ENCODE peak calls at places on chromosome 12, in five cellular contexts. O, K, H, P and S are unnamed samples. For H3K4me1 and H3K27me3, the result is how much of the 10 kb centered on the place peaks cover.

GRCh38 chr12:26032290-26032689 is 73.8 kb downstream of the RASSF8 start:
- DNase-seq in P (no peak), H (no peak), O (no peak), K (no peak), S (no peak)

GRCh38 chr12:67592228-67593011 is 56.1 kb upstream of the DYRK2 start:
- DNase-seq in P (no peak), H (peak), K (peak), O (no peak), S (peak)

GRCh38 chr12:84604541-84604940 is 308.1 kb downstream of the SLC6A15 start:
- DNase-seq in P (no peak), H (no peak), O (no peak), K (no peak), S (no peak)

GRCh38 chr12:67647251-67647546 is 1.3 kb upstream of the DYRK2 start:
- DNase-seq in H (no peak), K (no peak), P (no peak), O (no peak), S (no peak)

GRCh38 chr12:120085920-120086319 is 30.6 kb downstream of the RAB35 start:
- DNase-seq in P (no peak), O (no peak), H (no peak), K (no peak), S (no peak)

GRCh38 chr12:94227066-94227465 is 78.7 kb downstream of the PLXNC1 start:
- DNase-seq in K (no peak), H (no peak), O (no peak), P (no peak), S (no peak)

GRCh38 chr12:57323402-57323801 is 72.4 kb upstream of the STAC3 start:
- DNase-seq in H (no peak), P (no peak), O (no peak), K (no peak), S (no peak)

GRCh38 chr12:52660934-52661333 is 8.9 kb upstream of the KRT2 start:
- DNase-seq in H (no peak), O (no peak), P (no peak), K (no peak), S (no peak)

GRCh38 chr12:82121545-82121944 is 236.6 kb downstream of the CCDC59 start:
- DNase-seq in H (no peak), P (no peak), K (no peak), O (no peak), S (no peak)

GRCh38 chr12:22461786-22462185 is 82.6 kb downstream of the C2CD5 start:
- DNase-seq in K (no peak), H (no peak), P (no peak), O (no peak), S (no peak)

GRCh38 chr12:11949738-11950403 is 120.9 kb upstream of the BCL2L14 start:
- DNase-seq in H (peak), K (no peak), O (no peak), P (no peak), S (peak)

GRCh38 chr12:14367097-14367661 is 1.7 kb downstream of the ATF7IP start:
- DNase-seq in O (peak), P (no peak), K (peak), H (no peak), S (no peak)

GRCh38 chr12:46377678-46378077 is 5.1 kb upstream of the SLC38A2 start:
- DNase-seq in O (no peak), H (no peak), K (no peak), P (no peak), S (no peak)

GRCh38 chr12:52776913-52777395 is at the start of gene KRT76:
- DNase-seq in P (no peak), K (no peak), O (no peak), H (no peak), S (no peak)

GRCh38 chr12:18165422-18165871 is 75.5 kb upstream of the RERGL start:
- DNase-seq in O (no peak), H (no peak), K (peak), P (no peak), S (peak)

GRCh38 chr12:127293507-127294310 is 973.3 kb upstream of the TMEM132C start:
- DNase-seq in K (peak), O (peak), H (peak), P (no peak), S (peak)

GRCh38 chr12:91920276-91920675 is 225.4 kb downstream of the BTG1 start:
- DNase-seq in P (no peak), O (no peak), K (peak), H (no peak), S (no peak)

GRCh38 chr12:75599061-75599460 is 87.7 kb upstream of the KRR1 start:
- DNase-seq in K (no peak), P (no peak), H (no peak), O (no peak), S (no peak)

GRCh38 chr12:85036241-85036707 is at the start of the genes LRRIQ1 and TSPAN19:
- DNase-seq in P (peak), K (peak), H (peak), O (peak), S (peak)

GRCh38 chr12:41577995-41578394 is 389.9 kb downstream of the PDZRN4 start:
- DNase-seq in P (no peak), O (no peak), K (no peak), H (no peak), S (no peak)

GRCh38 chr12:109702126-109702841 is 11.3 kb upstream of the FAM222A start:
- DNase-seq in O (no peak), K (no peak), H (no peak), P (no peak), S (no peak)

GRCh38 chr12:62632521-62632920 is 165.9 kb downstream of the MON2 start:
- DNase-seq in H (peak), O (no peak), P (no peak), K (peak), S (no peak)

GRCh38 chr12:81078469-81079196 is 754 bp downstream of the ACSS3 start:
- DNase-seq in H (no peak), O (peak), K (peak), P (no peak), S (peak)

GRCh38 chr12:11593013-11593412 is 56.5 kb upstream of the ETV6 start:
- DNase-seq in P (no peak), H (no peak), O (no peak), K (no peak), S (no peak)

DNA sequence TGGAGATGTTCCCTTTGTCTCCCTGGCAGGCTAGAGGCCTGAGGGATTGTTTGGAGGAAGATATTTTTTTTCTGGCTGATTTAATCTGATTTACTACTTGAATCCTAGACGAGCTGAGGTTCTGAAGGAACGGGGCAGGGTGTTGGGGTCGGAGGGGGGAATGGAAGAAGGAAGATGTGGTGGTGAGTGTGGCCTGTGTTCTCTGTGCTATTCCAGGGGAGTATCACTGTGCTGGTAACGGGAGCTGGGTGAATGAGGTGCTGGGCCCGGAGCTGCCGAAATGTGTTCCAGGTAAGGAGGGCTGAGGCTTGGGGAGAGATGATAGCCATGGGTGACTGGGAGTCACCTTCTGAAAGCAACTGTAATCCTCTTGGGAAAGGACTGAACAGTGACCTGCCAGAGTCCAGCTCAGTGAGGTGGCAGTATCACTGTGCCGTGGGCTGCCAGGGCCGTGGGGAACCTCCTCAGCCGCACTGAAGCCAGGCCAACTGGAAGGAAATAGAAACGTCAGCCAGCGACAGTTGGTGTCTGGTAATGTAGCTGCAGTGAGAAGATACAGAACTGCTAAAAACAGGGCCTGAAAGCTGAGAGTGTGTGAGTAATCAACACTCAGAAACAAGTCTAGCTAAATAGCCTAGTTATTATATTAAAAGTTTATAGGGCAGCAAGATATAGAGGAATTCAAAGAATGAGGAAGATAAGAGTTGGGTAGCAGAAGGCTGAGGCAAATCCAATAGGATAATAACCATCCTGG is 7.9 kb downstream of the C1S start:
- DNase-seq in H (no peak), K (no peak), P (no peak), O (peak), S (no peak)
- H3K27ac ChIP-seq in H (no peak), K (no peak), P (no peak), O (no peak), S (no peak)

DNA sequence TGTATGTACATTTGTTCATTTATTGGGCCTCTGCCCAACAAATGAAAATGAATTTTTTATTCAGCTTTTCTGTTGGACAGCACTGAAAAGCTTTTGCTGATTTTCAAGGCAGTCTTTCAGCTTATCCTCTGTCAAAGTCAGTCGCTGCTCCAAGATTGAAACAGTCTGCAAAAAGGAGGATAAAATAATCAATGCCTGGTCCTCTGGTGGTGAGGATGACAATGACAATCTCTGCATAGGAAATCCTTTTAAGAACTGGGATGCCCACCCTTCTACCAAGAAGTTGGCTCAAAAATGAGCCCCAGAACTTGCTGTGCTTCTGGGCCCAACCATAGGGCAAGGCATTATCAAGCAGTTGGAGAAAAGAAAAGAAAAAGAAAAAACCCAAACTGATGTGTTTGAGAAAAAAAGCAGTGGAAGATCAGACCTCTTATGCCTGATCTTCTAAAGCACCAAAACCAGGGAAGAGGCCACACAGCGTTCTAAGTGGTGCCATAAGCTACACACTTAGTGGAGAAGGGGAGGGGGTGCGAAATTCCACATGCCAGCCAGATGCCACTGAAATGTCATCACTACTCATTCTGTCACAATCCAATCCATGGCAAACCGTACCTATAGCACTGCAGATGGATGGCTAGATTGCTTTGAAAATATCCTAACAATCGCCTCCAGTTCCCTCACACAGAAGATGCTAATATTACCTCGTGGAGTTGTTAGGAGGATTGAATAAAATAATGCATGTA is 69.0 kb upstream of the DUSP6 start:
- DNase-seq in H (no peak), K (no peak), P (no peak), O (peak), S (no peak)
- H3K4me1 ChIP-seq in H (under half), K (under half), P (under half), O (under half), S (under half)

GRCh38 chr12:118064608-118065007 is 3.6 kb upstream of the WSB2 start:
- DNase-seq in P (no peak), K (no peak), H (no peak), O (no peak), S (peak)
- H3K27me3 ChIP-seq in P (under half), K (under half), H (under half), O (under half), S (under half)

GRCh38 chr12:124497039-124497438 is 70.4 kb downstream of the NCOR2 start:
- DNase-seq in O (no peak), P (no peak), K (peak), H (no peak), S (no peak)

GRCh38 chr12:124499873-124500231 is 67.6 kb downstream of the NCOR2 start:
- DNase-seq in K (no peak), O (no peak), H (no peak), P (no peak), S (no peak)

GRCh38 chr12:124497658-124498057 is 69.8 kb downstream of the NCOR2 start:
- DNase-seq in O (peak), K (peak), H (no peak), P (no peak), S (peak)

GRCh38 chr12:124498870-124499753 is 68.3 kb downstream of the NCOR2 start:
- DNase-seq in O (no peak), H (no peak), K (peak), P (no peak), S (no peak)

DNA sequence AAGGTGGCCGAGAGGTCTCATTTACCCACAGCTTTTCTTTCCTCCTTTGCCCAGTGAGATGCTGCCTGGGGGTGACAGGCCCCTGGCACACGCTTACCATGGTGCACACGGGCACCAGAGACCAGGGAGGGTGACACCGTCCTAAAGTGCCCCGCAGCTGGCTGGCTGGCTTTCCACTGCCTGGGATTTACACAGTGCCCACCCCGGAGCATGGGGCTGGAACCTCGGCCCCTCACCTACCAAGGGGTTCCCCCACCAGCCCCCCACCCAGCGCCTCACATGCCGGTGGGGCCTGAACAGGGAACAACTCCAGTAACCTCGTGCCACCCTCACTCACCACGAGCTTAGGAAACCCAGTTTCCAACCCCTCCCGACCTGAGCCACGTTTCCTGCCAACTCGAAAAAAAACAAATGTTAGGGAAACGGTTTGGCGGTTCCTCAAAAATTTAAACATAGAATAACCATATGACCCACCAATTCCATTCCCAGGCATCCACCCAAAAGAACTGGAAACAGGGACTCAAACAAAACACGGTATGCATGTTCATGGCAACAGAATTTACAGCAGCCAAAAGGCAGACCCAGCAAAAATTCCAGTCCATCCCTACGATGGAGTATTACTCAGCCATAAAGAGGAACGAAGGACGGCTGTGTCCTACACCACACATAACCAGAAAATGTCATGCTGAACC is 69.1 kb downstream of the NCOR2 start:
- DNase-seq in H (no peak), P (no peak), K (peak), O (no peak), S (no peak)
- H3K27ac ChIP-seq in H (peak), P (peak), K (peak), O (peak), S (peak)

GRCh38 chr12:116890330-116890729 is 9.1 kb upstream of the HRK start:
- DNase-seq in K (no peak), P (no peak), O (no peak), H (no peak), S (no peak)
- H3K4me1 ChIP-seq in K (under half), P (under half), O (under half), H (under half), S (under half)

GRCh38 chr12:54444202-54444601 is 25.1 kb upstream of the ITGA5 start:
- DNase-seq in K (no peak), H (no peak), O (no peak), P (no peak), S (no peak)

GRCh38 chr12:54439096-54439495 is 20.0 kb upstream of the ITGA5 start:
- DNase-seq in K (no peak), P (no peak), H (no peak), O (no peak), S (no peak)

GRCh38 chr12:54442071-54442470 is 23.0 kb upstream of the ITGA5 start:
- DNase-seq in H (no peak), O (no peak), P (no peak), K (no peak), S (no peak)

GRCh38 chr12:54439521-54440255 is 20.6 kb upstream of the ITGA5 start:
- DNase-seq in O (peak), H (no peak), P (no peak), K (peak), S (peak)

GRCh38 chr12:54443446-54443845 is 24.4 kb upstream of the ITGA5 start:
- DNase-seq in H (no peak), K (no peak), O (no peak), P (no peak), S (no peak)
- H3K27me3 ChIP-seq in H (under half), K (under half), O (under half), P (under half), S (under half)

DNA sequence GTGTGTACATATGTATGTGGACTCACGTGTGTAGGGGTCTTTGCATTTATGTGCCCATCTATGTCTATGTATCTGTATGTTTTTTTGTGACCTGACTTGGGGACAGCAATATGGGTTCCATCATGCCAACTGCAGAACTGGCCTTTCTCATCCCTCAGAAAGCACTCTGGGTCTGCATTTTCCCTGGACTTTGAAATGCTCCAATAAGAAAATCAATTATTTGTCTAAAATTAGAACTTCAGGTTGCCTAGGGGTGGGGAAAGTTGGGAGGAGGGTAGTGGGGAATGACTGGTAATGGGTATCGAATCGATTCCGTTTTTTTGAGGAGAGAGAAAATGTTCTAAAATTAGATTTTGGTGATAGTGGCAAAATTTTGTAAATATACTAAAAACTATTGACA is 140.8 kb upstream of the NOS1 start:
- DNase-seq in K (no peak), P (no peak), H (no peak), O (no peak), S (no peak)
- H3K27ac ChIP-seq in K (no peak), P (no peak), H (no peak), O (no peak), S (no peak)

GRCh38 chr12:101612162-101612916 is 17.6 kb downstream of the MYBPC1 start:
- DNase-seq in K (no peak), P (no peak), H (no peak), O (no peak), S (no peak)
- H3K4me1 ChIP-seq in K (under half), P (under half), H (under half), O (under half), S (under half)